ENCODE peak calls at places on chromosome 16, in nine cellular contexts. A, K, H, W, Y, Q, I, E and R are unnamed samples.

GRCh38 chr16:83743241-83743640 is 64.5 kb upstream of the HSBP1 start:
- DNase-seq in E (no peak), Q (no peak), A (no peak), W (no peak), K (no peak), H (no peak), I (no peak), Y (no peak), R (no peak)

GRCh38 chr16:68072038-68072695 is 13.0 kb upstream of the NFATC3 start:
- DNase-seq in I (no peak), Q (no peak), E (no peak), K (no peak), Y (no peak), H (no peak), W (peak), A (peak), R (no peak)

GRCh38 chr16:49890876-49891275 is 35.0 kb upstream of the ZNF423 start:
- DNase-seq in Q (no peak), K (no peak), W (no peak), A (no peak), H (peak), I (no peak), Y (no peak), E (peak), R (no peak)

GRCh38 chr16:4059969-4060368 is 56.3 kb downstream of the ADCY9 start:
- DNase-seq in K (no peak), Q (no peak), A (no peak), H (no peak), E (no peak), W (no peak), I (peak), Y (no peak), R (no peak)

GRCh38 chr16:53789159-53789558 is 85.2 kb downstream of the FTO start:
- DNase-seq in A (peak), W (no peak), K (peak), E (no peak), Y (no peak), H (no peak), I (no peak), Q (peak), R (peak)

GRCh38 chr16:8972843-8973586 is 9.3 kb upstream of the USP7 start:
- DNase-seq in Q (no peak), E (no peak), A (peak), W (no peak), K (no peak), H (no peak), I (no peak), Y (no peak), R (no peak)

GRCh38 chr16:7304257-7304656 is 28.4 kb upstream of the RBFOX1 start:
- DNase-seq in W (no peak), E (no peak), A (no peak), K (no peak), Y (no peak), H (no peak), Q (no peak), I (no peak), R (no peak)

GRCh38 chr16:57480127-57480753 is 6.1 kb downstream of the DOK4 start:
- DNase-seq in K (no peak), Q (peak), W (no peak), E (no peak), Y (no peak), A (peak), H (peak), I (no peak), R (peak)

GRCh38 chr16:86598607-86599318 is 20.4 kb downstream of the FOXL1 start:
- DNase-seq in Q (no peak), H (no peak), A (no peak), E (no peak), Y (no peak), I (no peak), W (no peak), K (no peak), R (no peak)

GRCh38 chr16:81473066-81473488 is 28.5 kb downstream of the CMIP start:
- DNase-seq in W (no peak), I (no peak), K (no peak), H (peak), Q (no peak), A (no peak), E (no peak), Y (no peak), R (no peak)

GRCh38 chr16:16828913-16829398 is 450.0 kb downstream of the NPIPA7 start:
- DNase-seq in K (peak), Q (no peak), Y (no peak), E (no peak), H (no peak), W (no peak), A (no peak), I (no peak), R (no peak)

GRCh38 chr16:72637306-72637705 is 410.6 kb downstream of the ZFHX3 start:
- DNase-seq in I (no peak), H (no peak), Y (no peak), E (no peak), K (peak), Q (peak), W (peak), A (peak), R (peak)